ENCODE peak calls at places on chromosomes 12 and 14, in seven cellular contexts. L is Panc1; U is transverse colon; T is NCI-H774; S is GM20000; K is iPS-NIHi11; W is stimulated activated CD8-positive, alpha-beta memory T cell treated with anti-CD3 and anti-CD28 coated beads, Interleukin-12 subunit alpha, Interleukin-12 subunit beta, amount 100 ng/mL, for 1 hour. N is an unnamed sample.

GRCh38 chr14:104800600-104801283 is at the start of gene ZBTB42:
- DNase-seq in K (peak; percentile 82), W (peak; percentile 52), T (peak; percentile 51), S (peak; percentile 87), U (peak; percentile 91), L (no peak), N (no peak)

GRCh38 chr12:6563448-6564050 is 4.5 kb downstream of the NOP2 start:
- DNase-seq in U (peak; percentile 72), T (no peak), K (peak; percentile 72), W (peak; percentile 51), S (peak; percentile 75), L (no peak), N (peak; percentile 22)

GRCh38 chr12:20601668-20602280 is 93.4 kb upstream of the SLCO1C1 start:
- DNase-seq in W (no peak), K (peak; percentile 15), U (no peak), S (peak; percentile 2), T (peak; percentile 47), L (no peak), N (no peak)

GRCh38 chr12:96989916-96990315 is 82.9 kb downstream of the NEDD1 start:
- DNase-seq in T (peak; percentile 62), L (no peak), S (no peak), K (peak; percentile 44), W (no peak), U (no peak), N (no peak)

GRCh38 chr12:44379827-44380226 is 496.3 kb downstream of the NELL2 start:
- DNase-seq in K (peak; percentile 26), S (no peak), L (no peak), U (no peak), W (no peak), T (no peak), N (no peak)

GRCh38 chr14:89576132-89576923 is 159.3 kb upstream of the FOXN3 start:
- DNase-seq in T (no peak), K (peak; percentile 39), S (no peak), L (no peak), W (no peak), U (no peak), N (no peak)

GRCh38 chr14:85280074-85280473 is 249.9 kb upstream of the FLRT2 start:
- DNase-seq in U (no peak), W (no peak), T (no peak), K (no peak), L (no peak), S (no peak), N (no peak)

GRCh38 chr12:442235-442884 is 17.4 kb upstream of the B4GALNT3 start:
- DNase-seq in U (peak; percentile 46), K (peak; percentile 80), S (peak; percentile 39), L (no peak), T (peak; percentile 63), W (peak; percentile 30), N (no peak)

GRCh38 chr12:92558806-92559205 is 144.0 kb upstream of the PLEKHG7 start:
- DNase-seq in K (no peak), S (no peak), W (no peak), U (no peak), L (no peak), T (no peak), N (no peak)

GRCh38 chr12:110282956-110283817 is 2.1 kb downstream of the ATP2A2 start:
- DNase-seq in S (no peak), U (no peak), K (no peak), L (no peak), W (no peak), T (no peak), N (no peak)

GRCh38 chr12:1453801-1454200 is 140.6 kb downstream of the FBXL14 start:
- DNase-seq in S (no peak), U (no peak), W (no peak), K (peak; percentile 25), T (no peak), L (no peak), N (no peak)

GRCh38 chr12:110780448-110780847 is 37.8 kb upstream of the PPP1CC start:
- DNase-seq in U (no peak), W (no peak), S (no peak), K (no peak), L (no peak), T (no peak), N (no peak)

GRCh38 chr12:54564768-54565167 is 15.4 kb downstream of the PDE1B start:
- DNase-seq in L (no peak), S (no peak), T (no peak), K (peak; percentile 52), W (no peak), U (no peak), N (no peak)

GRCh38 chr14:52922656-52923055 is 28.2 kb downstream of the FERMT2 start:
- DNase-seq in T (no peak), U (no peak), L (no peak), S (no peak), W (no peak), K (no peak), N (no peak)

GRCh38 chr14:43803076-43803689 is 703.9 kb downstream of the FSCB start:
- DNase-seq in L (no peak), S (no peak), K (no peak), T (no peak), U (no peak), W (no peak), N (no peak)

GRCh38 chr12:106987846-106988245 is 900 bp upstream of the MTERF2 start:
- DNase-seq in K (peak; percentile 9), L (no peak), U (no peak), T (peak; percentile 8), S (no peak), W (no peak), N (no peak)

GRCh38 chr14:67265131-67265530 is 23.9 kb downstream of the PALS1 start:
- DNase-seq in S (no peak), K (no peak), L (no peak), T (no peak), U (no peak), W (no peak), N (no peak)

GRCh38 chr14:91890291-91890749 is 23.0 kb upstream of the TC2N start:
- DNase-seq in T (no peak), W (no peak), K (no peak), U (no peak), S (no peak), L (no peak), N (no peak)

GRCh38 chr12:55824726-55825125 is 4.7 kb downstream of the DNAJC14 start:
- DNase-seq in K (no peak), L (no peak), S (no peak), W (no peak), T (no peak), U (no peak), N (no peak)

GRCh38 chr12:5204271-5204670 is 160.6 kb downstream of the KCNA5 start:
- DNase-seq in W (no peak), T (no peak), S (no peak), K (peak; percentile 79), U (no peak), L (no peak), N (no peak)

GRCh38 chr14:77043177-77043983 is 14.9 kb upstream of the IRF2BPL start:
- DNase-seq in T (no peak), K (no peak), U (no peak), L (no peak), W (no peak), S (no peak), N (no peak)

GRCh38 chr14:21771671-21772070 is 98.1 kb upstream of the OR4E1 start:
- DNase-seq in S (no peak), L (no peak), W (no peak), U (no peak), T (no peak), K (no peak), N (no peak)

GRCh38 chr14:51093371-51094281 is 1.3 kb downstream of the TRIM9 start:
- DNase-seq in W (no peak), U (peak; percentile 54), T (peak; percentile 50), S (peak; percentile 67), K (peak; percentile 31), L (no peak), N (no peak)

GRCh38 chr14:90464481-90464880 is 67.7 kb downstream of the CALM1 start:
- DNase-seq in W (no peak), S (no peak), L (no peak), U (no peak), T (no peak), K (no peak), N (no peak)

GRCh38 chr12:19709889-19710288 is 270.6 kb downstream of the AEBP2 start:
- DNase-seq in W (no peak), K (no peak), U (no peak), T (no peak), L (no peak), S (no peak), N (no peak)

GRCh38 chr12:84913151-84913550 is 552 bp upstream of the SLC6A15 start:
- DNase-seq in T (no peak), K (peak; percentile 17), W (no peak), U (no peak), L (no peak), S (no peak), N (no peak)

GRCh38 chr14:36997843-36998242 is 174.6 kb downstream of the SLC25A21 start:
- DNase-seq in L (no peak), S (no peak), U (no peak), T (no peak), K (no peak), W (no peak), N (no peak)

N was measured in KG1.